ENCODE peak calls at places on chromosomes 11 and 22, in four cellular contexts. I is LoVo, V is omental fat pad, Q is iPS DF 6.9. L is an unnamed sample.

GRCh38 chr11:18457435-18457834 is 1.8 kb downstream of the LDHAL6A start:
- DNase-seq in I (peak), V (no peak), Q (no peak), L (no peak)

GRCh38 chr22:35381424-35381772 is 502 bp downstream of the HMOX1 start:
- DNase-seq in I (no peak), V (no peak), Q (no peak), L (no peak)

GRCh38 chr11:1177771-1178090 is 20.0 kb downstream of the MUC5AC start:
- DNase-seq in I (no peak), V (no peak), Q (no peak), L (no peak)

GRCh38 chr11:114811971-114812370 is 133.6 kb downstream of the NXPE2 start:
- DNase-seq in I (no peak), V (no peak), Q (no peak), L (no peak)

GRCh38 chr11:74697722-74698121 is 33.5 kb downstream of the CHRDL2 start:
- DNase-seq in I (no peak), V (no peak), Q (no peak), L (no peak)

GRCh38 chr11:126963115-126963514 is 37.5 kb downstream of the KIRREL3 start:
- DNase-seq in I (no peak), V (no peak), Q (no peak), L (no peak)

GRCh38 chr22:45159652-45160462 is 3.9 kb upstream of the NUP50 start:
- DNase-seq in I (peak), V (no peak), Q (no peak), L (no peak)

GRCh38 chr11:94845622-94846021 is 77.5 kb downstream of the AMOTL1 start:
- DNase-seq in I (no peak), V (no peak), Q (no peak), L (no peak)

GRCh38 chr11:64723117-64723906 is at the start of gene NRXN2:
- DNase-seq in I (peak), V (no peak), Q (no peak), L (peak)

GRCh38 chr11:67732045-67732787 is 57.8 kb upstream of the ALDH3B2 start:
- DNase-seq in I (peak), V (no peak), Q (no peak), L (no peak)

GRCh38 chr11:74449369-74449931 is 17.9 kb downstream of the KCNE3 start:
- DNase-seq in I (peak), V (no peak), Q (no peak), L (peak)

GRCh38 chr11:3002346-3002745 is 10.2 kb upstream of the NAP1L4 start:
- DNase-seq in I (no peak), V (no peak), Q (no peak), L (no peak)

GRCh38 chr11:110034816-110035215 is 58.4 kb upstream of the ZC3H12C start:
- DNase-seq in I (no peak), V (no peak), Q (no peak), L (no peak)

GRCh38 chr11:4523666-4524065 is 21.3 kb upstream of the OR52M1 start:
- DNase-seq in I (no peak), V (no peak), Q (no peak), L (no peak)

GRCh38 chr11:94926271-94926625 is 47.1 kb downstream of the CWC15 start:
- DNase-seq in I (no peak), V (no peak), Q (no peak), L (no peak)

GRCh38 chr11:83249972-83250593 is 36.1 kb downstream of the CCDC90B start:
- DNase-seq in I (peak), V (no peak), Q (peak), L (no peak)

GRCh38 chr11:61777234-61778090 is 14.9 kb downstream of the TMEM258 start:
- DNase-seq in I (no peak), V (no peak), Q (no peak), L (no peak)

GRCh38 chr22:50252081-50253045 is 1.3 kb upstream of the HDAC10 start:
- DNase-seq in I (peak), V (peak), Q (no peak), L (peak)

GRCh38 chr11:69292221-69292648 is 1.7 kb upstream of the MYEOV start:
- DNase-seq in I (no peak), V (no peak), Q (no peak), L (no peak)

GRCh38 chr11:41051919-41052630 is 407.4 kb downstream of the LRRC4C start:
- DNase-seq in I (no peak), V (no peak), Q (no peak), L (no peak)

GRCh38 chr11:119101367-119101758 is 290 bp downstream of the DPAGT1 start:
- DNase-seq in I (no peak), V (no peak), Q (no peak), L (no peak)

GRCh38 chr11:1092145-1092670 is 17.5 kb downstream of the MUC2 start:
- DNase-seq in I (no peak), V (no peak), Q (no peak), L (no peak)

GRCh38 chr22:50170453-50171318 is at the start of gene PANX2:
- DNase-seq in I (no peak), V (no peak), Q (no peak), L (no peak)

GRCh38 chr11:111001986-111002616 is 243.4 kb upstream of the POU2AF2 start:
- DNase-seq in I (no peak), V (no peak), Q (no peak), L (no peak)

GRCh38 chr22:25202290-25202921 is 2.7 kb downstream of the CRYBB3 start:
- DNase-seq in I (peak), V (peak), Q (peak), L (no peak)

GRCh38 chr11:120146413-120147093 is 8.6 kb upstream of the TRIM29 start:
- DNase-seq in I (no peak), V (no peak), Q (no peak), L (no peak)

GRCh38 chr11:129785383-129786111 is 30.1 kb upstream of the TMEM45B start:
- DNase-seq in I (peak), V (no peak), Q (no peak), L (no peak)

GRCh38 chr11:111388431-111388830 is 9.4 kb upstream of the POU2AF1 start:
- DNase-seq in I (peak), V (no peak), Q (no peak), L (no peak)

L was measured in ascending aorta.